ENCODE peak calls at places on chromosomes 11 and 22, in seven cellular contexts. M is A549; Z is ovary; W is tibial artery; J is CD8-positive, alpha-beta T cell; C is brain microvascular endothelial cell; B is WERI-Rb-1. G is an unnamed sample.

GRCh38 chr22:47065756-47066615 is 303.5 kb downstream of the TBC1D22A start:
- DNase-seq in W (no peak), M (no peak), J (no peak), B (no peak), Z (peak), C (peak), G (no peak)

GRCh38 chr22:42388130-42388797 is 43.9 kb downstream of the NFAM1 start:
- DNase-seq in Z (no peak), W (no peak), J (no peak), M (no peak), C (no peak), B (peak), G (no peak)

GRCh38 chr11:35681181-35681767 is 18.7 kb downstream of the TRIM44 start:
- DNase-seq in C (no peak), W (no peak), J (no peak), Z (no peak), M (no peak), B (no peak), G (no peak)

GRCh38 chr11:114134870-114135269 is 75.4 kb downstream of the ZBTB16 start:
- DNase-seq in Z (no peak), J (no peak), W (peak), B (no peak), M (no peak), C (peak), G (no peak)

GRCh38 chr11:122642971-122643370 is 12.6 kb upstream of the UBASH3B start:
- DNase-seq in C (peak), B (no peak), M (peak), J (no peak), Z (no peak), W (no peak), G (no peak)

GRCh38 chr22:23261900-23262450 is 81.7 kb downstream of the BCR start:
- DNase-seq in B (no peak), C (no peak), M (no peak), J (no peak), Z (no peak), W (no peak), G (no peak)

GRCh38 chr11:111565111-111565720 is 24.7 kb downstream of the LAYN start:
- DNase-seq in C (peak), J (peak), W (peak), Z (peak), M (peak), B (peak), G (peak)

GRCh38 chr11:131852757-131853156 is 482.3 kb downstream of the NTM start:
- DNase-seq in W (no peak), M (no peak), Z (no peak), C (no peak), B (no peak), J (no peak), G (no peak)

GRCh38 chr22:37983860-37984791 is at the start of gene SOX10:
- DNase-seq in W (no peak), J (no peak), M (no peak), B (peak), Z (no peak), C (no peak), G (no peak)

GRCh38 chr11:10908215-10908990 is 50.5 kb upstream of the ZBED5 start:
- DNase-seq in M (peak), W (no peak), C (peak), B (no peak), J (no peak), Z (no peak), G (no peak)

GRCh38 chr22:49803134-49803533 is 24.5 kb downstream of the BRD1 start:
- DNase-seq in Z (no peak), B (no peak), M (no peak), W (no peak), C (no peak), J (no peak), G (no peak)

GRCh38 chr11:76186776-76187279 is 19.5 kb downstream of the WNT11 start:
- DNase-seq in Z (peak), W (no peak), B (no peak), M (no peak), J (no peak), C (no peak), G (no peak)

GRCh38 chr22:26172389-26172990 is 3.2 kb downstream of the SEZ6L start:
- DNase-seq in W (no peak), M (peak), B (peak), C (peak), J (peak), Z (no peak), G (no peak)

GRCh38 chr11:93166194-93166593 is 31.6 kb downstream of the SLC36A4 start:
- DNase-seq in C (no peak), B (no peak), M (no peak), J (no peak), Z (no peak), W (no peak), G (no peak)

GRCh38 chr22:49016909-49017768 is 810.5 kb downstream of the BRD1 start:
- DNase-seq in W (peak), Z (no peak), M (no peak), J (no peak), C (no peak), B (peak), G (no peak)

GRCh38 chr11:75872887-75873416 is 57.9 kb downstream of the UVRAG start:
- DNase-seq in Z (no peak), M (no peak), B (no peak), J (no peak), C (no peak), W (no peak), G (no peak)

GRCh38 chr22:38230108-38230825 is 28.5 kb downstream of the MAFF start:
- DNase-seq in B (peak), J (peak), W (no peak), M (peak), C (no peak), Z (no peak), G (peak)

GRCh38 chr22:20026996-20027601 is 6.2 kb downstream of the TANGO2 start:
- DNase-seq in B (no peak), J (no peak), C (no peak), W (no peak), M (no peak), Z (no peak), G (no peak)

GRCh38 chr11:36155770-36156485 is 133.3 kb downstream of the COMMD9 start:
- DNase-seq in J (no peak), Z (no peak), W (no peak), C (no peak), M (no peak), B (no peak), G (no peak)

GRCh38 chr22:48724899-48725298 is 1102.8 kb downstream of the BRD1 start:
- DNase-seq in M (no peak), J (no peak), W (no peak), B (no peak), Z (no peak), C (no peak), G (no peak)

GRCh38 chr11:25766332-25767015 is 565.5 kb upstream of the ANO3 start:
- DNase-seq in Z (no peak), J (no peak), M (no peak), C (peak), W (no peak), B (no peak), G (no peak)

GRCh38 chr11:67238894-67239794 is 27.1 kb upstream of the GRK2 start:
- DNase-seq in J (no peak), C (no peak), M (no peak), B (peak), Z (no peak), W (no peak), G (no peak)

GRCh38 chr11:75558939-75559843 is 2.9 kb upstream of the SERPINH1 start:
- DNase-seq in M (no peak), B (no peak), J (no peak), Z (peak), C (peak), W (peak), G (no peak)

GRCh38 chr11:24828938-24829337 is 332.1 kb downstream of the LUZP2 start:
- DNase-seq in M (no peak), Z (no peak), J (no peak), C (no peak), B (no peak), W (no peak), G (no peak)

GRCh38 chr11:46359936-46360335 is 12.7 kb downstream of the DGKZ start:
- DNase-seq in J (no peak), M (no peak), Z (no peak), B (no peak), W (no peak), C (no peak), G (no peak)

GRCh38 chr22:43511276-43511910 is 99.6 kb downstream of the MPPED1 start:
- DNase-seq in C (no peak), B (no peak), M (no peak), Z (no peak), J (no peak), W (no peak), G (no peak)

GRCh38 chr11:66263231-66263630 is 5.2 kb upstream of the RAB1B start:
- DNase-seq in J (no peak), Z (no peak), C (no peak), B (no peak), W (no peak), M (no peak), G (no peak)

GRCh38 chr11:79940976-79941735 is 500.3 kb upstream of the TENM4 start:
- DNase-seq in W (no peak), M (no peak), C (no peak), J (no peak), B (no peak), Z (no peak), G (no peak)

GRCh38 chr11:128279861-128280260 is 307.5 kb downstream of the ETS1 start:
- DNase-seq in J (no peak), Z (no peak), B (no peak), W (peak), C (no peak), M (no peak), G (no peak)

GRCh38 chr11:111299111-111300026 is 1.0 kb downstream of the POU2AF3 start:
- DNase-seq in J (no peak), C (peak), Z (peak), W (peak), B (peak), M (peak), G (no peak)

GRCh38 chr11:116132273-116132978 is 628.2 kb upstream of the CADM1 start:
- DNase-seq in M (no peak), Z (no peak), B (no peak), W (no peak), C (no peak), J (no peak), G (no peak)

GRCh38 chr11:116124916-116125714 is 620.9 kb upstream of the CADM1 start:
- DNase-seq in J (no peak), M (no peak), B (no peak), W (no peak), Z (no peak), C (no peak), G (no peak)

GRCh38 chr11:116134450-116134849 is 630.2 kb upstream of the CADM1 start:
- DNase-seq in Z (no peak), C (no peak), W (no peak), M (no peak), B (no peak), J (no peak), G (no peak)

GRCh38 chr11:116126540-116126939 is 622.3 kb upstream of the CADM1 start:
- DNase-seq in C (no peak), J (no peak), B (no peak), M (no peak), Z (no peak), W (no peak), G (no peak)

DNA sequence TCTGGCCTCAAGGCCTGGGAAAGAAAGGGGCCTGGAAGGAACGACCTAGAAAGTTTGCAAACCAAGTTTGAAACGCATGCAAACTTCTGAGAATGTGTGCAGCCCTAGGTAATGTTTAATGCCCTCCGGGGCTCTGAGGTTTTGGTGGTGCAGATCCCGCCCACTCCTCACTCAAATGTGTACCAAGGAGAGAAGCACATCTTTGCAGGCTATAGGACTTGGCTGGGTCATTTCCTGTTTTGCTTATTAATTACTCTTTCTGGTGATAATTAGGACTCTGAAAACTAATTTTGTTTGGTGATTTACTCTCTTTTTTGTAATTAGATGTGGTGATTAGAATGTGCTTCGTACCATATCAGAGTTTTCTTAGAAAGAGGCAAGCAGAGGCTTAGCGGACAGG is 625.9 kb upstream of the CADM1 start:
- DNase-seq in W (no peak), M (no peak), J (no peak), C (no peak), B (no peak), Z (no peak), G (no peak)
- TF ChIP-seq CTCF in W (no peak), M (no peak), J (no peak), C (no peak), B (no peak), Z (no peak), G (no peak)

GRCh38 chr11:119295178-119295577 is 21.8 kb downstream of the MCAM start:
- DNase-seq in Z (no peak), J (no peak), B (no peak), M (peak), C (no peak), W (no peak), G (no peak)

GRCh38 chr11:119298726-119299125 is 18.2 kb downstream of the MCAM start:
- DNase-seq in C (no peak), B (no peak), J (no peak), Z (peak), W (no peak), M (no peak), G (no peak)

GRCh38 chr11:119300198-119300964 is 16.5 kb downstream of the MCAM start:
- DNase-seq in Z (no peak), W (no peak), J (no peak), B (peak), M (no peak), C (no peak), G (no peak)

GRCh38 chr11:119299416-119299815 is 17.5 kb downstream of the MCAM start:
- DNase-seq in Z (no peak), J (no peak), C (no peak), W (no peak), M (no peak), B (no peak), G (no peak)

DNA sequence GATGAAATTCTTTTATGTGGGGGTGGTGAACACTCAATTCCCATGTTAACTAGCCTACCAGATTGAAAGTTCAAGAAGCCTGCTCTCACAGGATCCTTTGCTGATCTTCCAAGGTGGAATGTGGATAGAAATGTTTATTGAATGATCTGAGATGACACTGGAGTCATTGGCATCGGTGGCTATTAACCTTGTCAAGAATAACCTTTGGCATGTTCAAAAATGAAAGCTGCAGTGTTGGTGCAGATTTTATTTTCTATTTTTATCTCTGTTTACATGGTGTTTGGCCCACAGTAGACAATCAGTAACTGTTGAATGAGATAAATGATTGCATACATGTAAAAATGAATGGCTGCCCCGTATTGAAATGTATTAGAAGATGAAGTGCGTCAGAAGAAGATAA is 19.0 kb downstream of the MCAM start:
- DNase-seq in C (no peak), M (no peak), B (no peak), W (no peak), J (no peak), Z (no peak), G (no peak)
- H3K27ac ChIP-seq in C (no peak), M (no peak), B (no peak), W (peak), J (no peak), Z (no peak), G (no peak)

GRCh38 chr11:72015511-72016061 is 16.9 kb downstream of the IL18BP start:
- DNase-seq in W (no peak), Z (no peak), J (no peak), C (peak), M (peak), B (peak), G (no peak)
- TF ChIP-seq CTCF in W (no peak), Z (no peak), J (no peak), C (peak), M (peak), B (peak), G (no peak)

GRCh38 chr11:86704710-86705109 is 32.3 kb upstream of the ME3 start:
- DNase-seq in Z (no peak), C (no peak), M (no peak), B (no peak), J (no peak), W (no peak), G (no peak)
- H3K27ac ChIP-seq in Z (no peak), C (no peak), M (no peak), B (no peak), J (no peak), W (no peak), G (no peak)

GRCh38 chr22:45263790-45264269 is 20.9 kb upstream of the UPK3A start:
- DNase-seq in Z (peak), C (peak), M (peak), B (peak), J (no peak), W (peak), G (no peak)
- TF ChIP-seq CTCF in Z (no peak), C (peak), M (peak), B (peak), J (no peak), W (peak), G (no peak)

GRCh38 chr11:105245781-105246315 is 106.3 kb upstream of the CARD18 start:
- DNase-seq in Z (no peak), C (no peak), J (no peak), B (no peak), M (no peak), W (no peak), G (no peak)

DNA sequence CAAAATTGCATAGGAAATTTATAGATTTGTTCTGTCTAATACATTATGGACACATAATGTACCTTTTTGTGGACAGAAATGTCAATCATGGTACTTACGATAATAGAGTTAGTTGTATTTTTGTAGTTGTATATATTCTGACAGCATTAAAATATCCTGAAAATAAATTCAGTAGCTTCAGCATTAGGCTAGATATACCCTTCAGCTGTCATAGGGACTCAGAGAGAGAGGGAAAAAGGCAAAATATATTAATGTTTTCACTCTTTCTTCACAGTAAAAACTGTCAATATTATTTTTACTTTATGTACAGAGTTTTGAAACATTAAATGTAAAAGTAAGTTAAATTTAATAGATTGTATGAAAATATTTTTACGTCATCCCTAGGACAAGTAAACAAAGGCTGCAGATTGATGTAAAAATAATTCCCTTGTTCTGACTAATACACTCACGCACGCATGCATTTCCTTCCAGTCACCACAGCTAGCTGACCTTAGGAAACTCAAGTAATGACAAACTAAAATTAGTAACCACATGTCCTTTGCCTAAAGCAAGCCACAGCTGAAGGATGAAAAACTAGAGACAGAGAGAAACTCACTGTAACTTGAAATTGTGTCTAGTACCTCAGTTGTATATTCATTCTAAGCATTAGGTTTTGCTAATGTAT is 104.7 kb upstream of the CARD18 start:
- DNase-seq in M (peak), J (no peak), B (no peak), C (peak), Z (no peak), W (peak), G (no peak)
- H3K27ac ChIP-seq in M (no peak), J (no peak), B (no peak), C (peak), Z (no peak), W (peak), G (no peak)

DNA sequence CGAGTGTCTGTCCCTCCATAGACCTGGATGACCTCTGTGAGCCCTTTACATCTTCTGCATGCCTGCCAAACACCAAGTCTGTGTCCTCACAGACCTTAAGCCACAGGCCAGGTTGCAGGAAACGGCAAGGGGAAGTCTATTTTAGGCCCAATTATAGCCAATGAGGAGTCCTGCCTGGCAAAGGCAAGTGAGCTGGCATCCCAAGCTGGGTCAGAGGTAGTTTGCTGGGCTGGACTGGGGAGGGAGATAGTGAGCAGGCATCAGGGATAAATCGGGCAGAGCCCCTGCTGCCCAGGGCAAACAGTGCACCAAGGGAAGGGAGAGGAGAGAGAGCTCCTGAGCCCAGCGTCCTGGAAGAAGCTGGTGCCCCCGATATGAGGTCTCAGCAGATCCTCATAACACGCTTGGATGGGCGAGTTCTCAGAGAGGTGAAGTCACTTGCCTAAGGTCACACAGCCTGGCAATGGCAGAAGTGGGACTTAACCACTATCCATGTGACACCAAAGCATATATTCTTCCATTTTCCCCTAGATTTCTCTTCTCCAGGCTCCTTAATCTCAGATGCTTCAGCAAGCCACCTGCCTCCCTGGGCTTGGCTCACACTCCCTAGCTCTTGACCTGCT is 3.7 kb upstream of the RELT start:
- DNase-seq in M (peak), J (no peak), B (no peak), W (no peak), C (peak), Z (no peak), G (no peak)
- TF ChIP-seq CTCF in M (no peak), J (no peak), B (peak), W (no peak), C (peak), Z (no peak), G (no peak)

GRCh38 chr22:31647921-31648320 is 14.1 kb downstream of the PISD start:
- DNase-seq in W (no peak), M (no peak), J (no peak), B (no peak), C (no peak), Z (no peak), G (no peak)
- H3K27ac ChIP-seq in W (no peak), M (peak), J (no peak), B (no peak), C (peak), Z (no peak), G (no peak)

G was measured in CD4-positive, alpha-beta T cell.